ENCODE peak calls at places on chromosomes 5 and 9, in ten cellular contexts. W is cardiac muscle cell, U is heart left ventricle, Q is lung, K is left ventricle myocardium inferior, S is stomach, Z is lower lobe of right lung, C is HCT116, R is H1, P is tibial nerve. H is an unnamed sample.
A peak's percentile ranks its signal among the peaks of the same experiment; 100 is the strongest.

GRCh38 chr5:151094054-151094858 is 13.4 kb upstream of the TNIP1 start:
- DNase-seq in W (peak; percentile 43), U (no peak), Q (no peak), K (no peak), S (peak; percentile 48), Z (no peak), C (no peak), R (no peak), P (no peak), H (no peak)

GRCh38 chr5:39570418-39571027 is 145.7 kb upstream of the DAB2 start:
- DNase-seq in W (peak; percentile 69), U (no peak), Q (no peak), K (no peak), S (no peak), Z (no peak), C (peak; percentile 31), R (no peak), P (no peak), H (no peak)

GRCh38 chr5:138466058-138466899 is 1.0 kb downstream of the EGR1 start:
- DNase-seq in W (no peak), U (no peak), Q (peak; percentile 40), K (no peak), S (peak; percentile 75), Z (peak; percentile 49), C (no peak), R (no peak), P (no peak), H (peak; percentile 68)

GRCh38 chr9:127154390-127155191 is 32.2 kb upstream of the ANGPTL2 start:
- DNase-seq in W (peak; percentile 76), U (peak; percentile 73), Q (peak; percentile 71), K (peak; percentile 80), S (peak; percentile 24), Z (peak; percentile 75), C (no peak), R (no peak), P (peak; percentile 51), H (peak; percentile 91)

GRCh38 chr5:128537306-128537998 is 593 bp downstream of the FBN2 start:
- DNase-seq in W (peak; percentile 83), U (peak; percentile 71), Q (no peak), K (peak; percentile 23), S (no peak), Z (peak; percentile 50), C (no peak), R (no peak), P (no peak), H (peak; percentile 54)

GRCh38 chr9:98127226-98127625 is 8.2 kb upstream of the TRIM14 start:
- DNase-seq in W (no peak), U (no peak), Q (no peak), K (no peak), S (no peak), Z (no peak), C (no peak), R (no peak), P (no peak), H (no peak)

GRCh38 chr9:33154368-33154767 is 12.8 kb downstream of the B4GALT1 start:
- DNase-seq in W (no peak), U (no peak), Q (no peak), K (no peak), S (no peak), Z (no peak), C (no peak), R (no peak), P (no peak), H (no peak)

GRCh38 chr5:73625905-73626811 is at the start of gene ARHGEF28:
- DNase-seq in W (peak; percentile 52), U (peak; percentile 69), Q (peak; percentile 61), K (peak; percentile 41), S (peak; percentile 87), Z (peak; percentile 82), C (no peak), R (no peak), P (peak; percentile 46), H (peak; percentile 81)

GRCh38 chr9:72322678-72323077 is 42.3 kb downstream of the ZFAND5 start:
- DNase-seq in W (no peak), U (no peak), Q (no peak), K (no peak), S (no peak), Z (no peak), C (no peak), R (no peak), P (no peak), H (no peak)

GRCh38 chr5:55533806-55534435 is 843 bp downstream of the PLPP1 start:
- DNase-seq in W (peak; percentile 63), U (no peak), Q (peak; percentile 40), K (no peak), S (peak; percentile 53), Z (no peak), C (no peak), R (no peak), P (no peak), H (no peak)

GRCh38 chr5:139091439-139092156 is 106.6 kb downstream of the SIL1 start:
- DNase-seq in W (peak; percentile 56), U (no peak), Q (no peak), K (no peak), S (no peak), Z (no peak), C (no peak), R (no peak), P (no peak), H (no peak)

GRCh38 chr9:98255064-98255577 is 328 bp downstream of the TBC1D2 start:
- DNase-seq in W (peak; percentile 52), U (no peak), Q (no peak), K (no peak), S (peak; percentile 46), Z (peak; percentile 57), C (no peak), R (no peak), P (no peak), H (no peak)

GRCh38 chr5:135584918-135585317 is 6.1 kb upstream of the CXCL14 start:
- DNase-seq in W (no peak), U (no peak), Q (no peak), K (no peak), S (no peak), Z (no peak), C (no peak), R (no peak), P (no peak), H (no peak)

GRCh38 chr5:106086352-106086751 is 1584.4 kb downstream of the EFNA5 start:
- DNase-seq in W (no peak), U (no peak), Q (no peak), K (no peak), S (no peak), Z (no peak), C (no peak), R (no peak), P (no peak), H (no peak)

GRCh38 chr9:12680757-12681156 is 12.4 kb upstream of the TYRP1 start:
- DNase-seq in W (peak; percentile 5), U (no peak), Q (no peak), K (no peak), S (no peak), Z (no peak), C (no peak), R (no peak), P (no peak), H (no peak)

DNA sequence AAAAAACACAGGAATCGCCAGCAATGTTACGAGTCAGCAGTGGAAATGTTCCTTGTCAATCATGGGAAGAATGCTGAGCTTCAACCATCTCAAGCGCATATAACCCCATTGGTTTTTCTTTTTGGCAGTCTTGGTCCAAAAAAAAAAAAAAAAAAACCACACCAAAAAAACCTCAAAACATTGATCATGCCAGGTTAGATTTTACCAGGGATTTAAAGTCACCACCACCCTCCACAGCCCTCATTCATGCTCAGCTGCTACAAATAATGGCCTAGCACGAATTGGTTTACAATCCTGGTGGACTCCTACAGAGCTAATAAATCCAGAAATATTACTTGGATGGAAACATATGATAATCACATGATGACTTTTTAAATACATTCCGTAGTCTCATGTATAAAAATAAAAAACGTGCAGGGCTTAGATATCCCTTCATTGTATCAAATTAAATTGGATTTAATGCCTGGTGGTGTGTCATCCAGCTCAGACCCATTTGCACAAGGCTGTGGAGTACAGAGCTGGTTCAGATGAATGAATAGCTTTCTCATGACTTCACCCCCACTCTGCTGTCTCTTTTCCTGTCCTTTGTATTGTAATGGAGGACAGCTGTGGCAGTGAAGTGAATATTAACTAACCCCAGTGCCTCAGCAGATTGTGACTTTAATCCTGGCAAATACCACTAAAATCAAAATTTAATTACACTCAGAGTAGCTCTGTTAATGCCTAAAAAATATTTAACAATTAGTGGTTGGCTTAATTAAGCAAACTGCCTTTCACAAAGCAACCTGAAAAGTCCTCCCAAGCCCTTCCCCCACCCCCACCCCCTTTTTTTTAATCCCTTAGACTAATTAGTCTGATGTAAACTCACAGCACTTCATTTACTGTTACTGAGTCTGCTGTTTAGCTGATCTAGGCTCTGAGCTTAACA is 626.5 kb upstream of the ZNF608 start:
- DNase-seq in W (peak; percentile 38), U (no peak), Q (no peak), K (no peak), S (no peak), Z (no peak), C (no peak), R (peak; percentile 13), P (no peak), H (no peak)
- H3K27ac ChIP-seq in W (no peak overlapping the region), U (no peak overlapping the region), Q (no peak overlapping the region), K (no peak overlapping the region), S (no peak overlapping the region), Z (no peak overlapping the region), C (no peak overlapping the region), R (peak overlapping the region; percentile 6), P (no peak overlapping the region), H (no peak overlapping the region)

GRCh38 chr5:51664491-51665294 is 281.4 kb downstream of the ISL1 start:
- DNase-seq in W (no peak), U (no peak), Q (no peak), K (no peak), S (no peak), Z (no peak), C (no peak), R (no peak), P (no peak), H (no peak)
- H3K27ac ChIP-seq in W (no peak overlapping the region), U (no peak overlapping the region), Q (no peak overlapping the region), K (no peak overlapping the region), S (no peak overlapping the region), Z (no peak overlapping the region), C (no peak overlapping the region), R (no peak overlapping the region), P (no peak overlapping the region), H (no peak overlapping the region)

GRCh38 chr9:134690301-134690751 is 48.7 kb downstream of the COL5A1 start:
- DNase-seq in W (no peak), U (peak; percentile 49), Q (no peak), K (no peak), S (no peak), Z (no peak), C (no peak), R (no peak), P (no peak), H (peak; percentile 50)
- H3K27ac ChIP-seq in W (peak overlapping the region; percentile 77), U (no peak overlapping the region), Q (no peak overlapping the region), K (peak overlapping the region; percentile 68), S (peak overlapping the region; percentile 32), Z (no peak overlapping the region), C (no peak overlapping the region), R (no peak overlapping the region), P (no peak overlapping the region), H (no peak overlapping the region)

DNA sequence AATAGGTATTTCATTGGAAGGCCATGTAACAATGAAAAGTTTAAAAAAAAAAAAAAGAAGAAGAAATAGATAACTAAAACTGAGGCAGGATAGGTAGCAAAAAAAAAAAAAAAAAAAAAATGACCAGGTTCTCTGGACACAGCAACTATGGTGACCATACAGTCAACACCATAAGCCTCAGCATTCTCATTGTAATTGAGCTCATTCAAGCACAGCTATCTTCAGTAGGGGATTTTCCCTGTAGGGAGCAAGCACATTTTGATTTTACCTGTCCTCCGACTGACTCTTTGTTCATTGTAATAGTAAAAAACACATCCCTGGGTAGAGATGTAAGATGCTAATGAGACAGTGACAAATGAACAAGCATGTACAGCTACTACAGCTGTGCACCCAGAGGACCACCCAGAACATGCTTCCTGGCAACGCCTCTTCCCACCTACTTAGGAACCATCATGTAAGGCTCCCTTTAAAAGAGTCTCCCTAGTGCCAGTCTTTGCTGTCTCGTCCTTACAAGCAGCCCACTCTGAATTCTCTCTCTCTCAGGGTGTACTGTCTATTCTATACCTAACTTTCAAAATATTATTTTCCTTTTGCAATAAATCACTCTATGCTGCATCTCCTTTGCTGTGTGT is 64.9 kb upstream of the FBXW11 start:
- DNase-seq in W (no peak), U (no peak), Q (no peak), K (no peak), S (no peak), Z (no peak), C (no peak), R (no peak), P (no peak), H (no peak)
- H3K27ac ChIP-seq in W (no peak overlapping the region), U (no peak overlapping the region), Q (no peak overlapping the region), K (no peak overlapping the region), S (no peak overlapping the region), Z (no peak overlapping the region), C (no peak overlapping the region), R (peak overlapping the region; percentile 41), P (no peak overlapping the region), H (no peak overlapping the region)

H was measured in right cardiac atrium.